ENCODE peak calls at places on chromosomes 3 and 15, in eight cellular contexts. One of them, this sample, is unnamed.

GRCh38 chr3:156617145-156617544 is 57.2 kb upstream of the TIPARP start:
- DNase-seq in activated T-cell treated with anti-CD3 and anti-CD28 coated beads for 1 hour: no peak
- DNase-seq in CMK: no peak
- DNase-seq in NCI-H1694: no peak
- DNase-seq in NCI-H2171 treated with DMSO at 0.1 percent for 48 hours: no peak
- DNase-seq in stimulated activated naive CD8-positive, alpha-beta T cell treated with anti-CD3 and anti-CD28 coated beads, Interleukin-15, amount 100 ng/mL, for 72 hours: no peak
- DNase-seq in neural crest cell: no peak
- DNase-seq in lower lobe of right lung: no peak
- DNase-seq in this sample: no peak

GRCh38 chr3:73614385-73614784 is 10.4 kb downstream of the PDZRN3 start:
- DNase-seq in activated T-cell treated with anti-CD3 and anti-CD28 coated beads for 1 hour: no peak
- DNase-seq in CMK: no peak
- DNase-seq in NCI-H1694: no peak
- DNase-seq in NCI-H2171 treated with DMSO at 0.1 percent for 48 hours: no peak
- DNase-seq in stimulated activated naive CD8-positive, alpha-beta T cell treated with anti-CD3 and anti-CD28 coated beads, Interleukin-15, amount 100 ng/mL, for 72 hours: no peak
- DNase-seq in neural crest cell: no peak
- DNase-seq in lower lobe of right lung: no peak
- DNase-seq in this sample: no peak

GRCh38 chr3:67386446-67386845 is 268.0 kb downstream of the SUCLG2 start:
- DNase-seq in activated T-cell treated with anti-CD3 and anti-CD28 coated beads for 1 hour: no peak
- DNase-seq in CMK: no peak
- DNase-seq in NCI-H1694: no peak
- DNase-seq in NCI-H2171 treated with DMSO at 0.1 percent for 48 hours: no peak
- DNase-seq in stimulated activated naive CD8-positive, alpha-beta T cell treated with anti-CD3 and anti-CD28 coated beads, Interleukin-15, amount 100 ng/mL, for 72 hours: no peak
- DNase-seq in neural crest cell: no peak
- DNase-seq in lower lobe of right lung: no peak
- DNase-seq in this sample: no peak

GRCh38 chr3:129352045-129352444 is 73.4 kb downstream of the HMCES start:
- DNase-seq in activated T-cell treated with anti-CD3 and anti-CD28 coated beads for 1 hour: no peak
- DNase-seq in CMK: no peak
- DNase-seq in NCI-H1694: no peak
- DNase-seq in NCI-H2171 treated with DMSO at 0.1 percent for 48 hours: no peak
- DNase-seq in stimulated activated naive CD8-positive, alpha-beta T cell treated with anti-CD3 and anti-CD28 coated beads, Interleukin-15, amount 100 ng/mL, for 72 hours: no peak
- DNase-seq in neural crest cell: no peak
- DNase-seq in lower lobe of right lung: no peak
- DNase-seq in this sample: no peak

GRCh38 chr15:80549191-80549590 is 145.0 kb downstream of the ARNT2 start:
- DNase-seq in activated T-cell treated with anti-CD3 and anti-CD28 coated beads for 1 hour: no peak
- DNase-seq in CMK: no peak
- DNase-seq in NCI-H1694: no peak
- DNase-seq in NCI-H2171 treated with DMSO at 0.1 percent for 48 hours: no peak
- DNase-seq in stimulated activated naive CD8-positive, alpha-beta T cell treated with anti-CD3 and anti-CD28 coated beads, Interleukin-15, amount 100 ng/mL, for 72 hours: no peak
- DNase-seq in neural crest cell: no peak
- DNase-seq in lower lobe of right lung: no peak
- DNase-seq in this sample: no peak

GRCh38 chr15:82298520-82298919 is 35.9 kb downstream of the SAXO2 start:
- DNase-seq in activated T-cell treated with anti-CD3 and anti-CD28 coated beads for 1 hour: peak
- DNase-seq in CMK: no peak
- DNase-seq in NCI-H1694: no peak
- DNase-seq in NCI-H2171 treated with DMSO at 0.1 percent for 48 hours: no peak
- DNase-seq in stimulated activated naive CD8-positive, alpha-beta T cell treated with anti-CD3 and anti-CD28 coated beads, Interleukin-15, amount 100 ng/mL, for 72 hours: peak
- DNase-seq in neural crest cell: no peak
- DNase-seq in lower lobe of right lung: no peak
- DNase-seq in this sample: peak

GRCh38 chr3:148790841-148791240 is 36.8 kb upstream of the CPB1 start:
- DNase-seq in activated T-cell treated with anti-CD3 and anti-CD28 coated beads for 1 hour: no peak
- DNase-seq in CMK: no peak
- DNase-seq in NCI-H1694: no peak
- DNase-seq in NCI-H2171 treated with DMSO at 0.1 percent for 48 hours: no peak
- DNase-seq in stimulated activated naive CD8-positive, alpha-beta T cell treated with anti-CD3 and anti-CD28 coated beads, Interleukin-15, amount 100 ng/mL, for 72 hours: no peak
- DNase-seq in neural crest cell: no peak
- DNase-seq in lower lobe of right lung: no peak
- DNase-seq in this sample: no peak

GRCh38 chr3:156792114-156792513 is 34.0 kb upstream of the LEKR1 start:
- DNase-seq in activated T-cell treated with anti-CD3 and anti-CD28 coated beads for 1 hour: no peak
- DNase-seq in CMK: no peak
- DNase-seq in NCI-H1694: no peak
- DNase-seq in NCI-H2171 treated with DMSO at 0.1 percent for 48 hours: no peak
- DNase-seq in stimulated activated naive CD8-positive, alpha-beta T cell treated with anti-CD3 and anti-CD28 coated beads, Interleukin-15, amount 100 ng/mL, for 72 hours: no peak
- DNase-seq in neural crest cell: no peak
- DNase-seq in lower lobe of right lung: no peak
- DNase-seq in this sample: no peak

GRCh38 chr15:23422946-23423708 is 23.9 kb downstream of the GOLGA6L2 start:
- DNase-seq in activated T-cell treated with anti-CD3 and anti-CD28 coated beads for 1 hour: no peak
- DNase-seq in CMK: no peak
- DNase-seq in NCI-H1694: no peak
- DNase-seq in NCI-H2171 treated with DMSO at 0.1 percent for 48 hours: no peak
- DNase-seq in stimulated activated naive CD8-positive, alpha-beta T cell treated with anti-CD3 and anti-CD28 coated beads, Interleukin-15, amount 100 ng/mL, for 72 hours: no peak
- DNase-seq in neural crest cell: no peak
- DNase-seq in lower lobe of right lung: no peak
- DNase-seq in this sample: no peak